ENCODE peak calls at places on chromosomes 12 and 14, in seven cellular contexts. One of them, this sample, is unnamed.

GRCh38 chr14:55136868-55137785 is 8.1 kb downstream of the LGALS3 start:
- DNase-seq in lower lobe of right lung: no peak
- DNase-seq in heart right ventricle: peak; percentile 95
- DNase-seq in HepG2: no peak
- DNase-seq in tibial nerve: peak; percentile 67
- DNase-seq in left ventricle myocardium inferior: peak; percentile 82
- DNase-seq in cardiac muscle cell: peak; percentile 96
- DNase-seq in this sample: peak; percentile 56

GRCh38 chr12:92164712-92165111 is 19.1 kb upstream of the BTG1 start:
- DNase-seq in lower lobe of right lung: no peak
- DNase-seq in left ventricle myocardium inferior: no peak
- DNase-seq in tibial nerve: no peak
- DNase-seq in heart right ventricle: no peak
- DNase-seq in HepG2: no peak
- DNase-seq in cardiac muscle cell: no peak
- DNase-seq in this sample: no peak

GRCh38 chr12:53076461-53076860 is 2.7 kb downstream of the SPRYD3 start:
- DNase-seq in heart right ventricle: no peak
- DNase-seq in HepG2: no peak
- DNase-seq in lower lobe of right lung: no peak
- DNase-seq in cardiac muscle cell: no peak
- DNase-seq in tibial nerve: no peak
- DNase-seq in left ventricle myocardium inferior: no peak
- DNase-seq in this sample: no peak

GRCh38 chr12:77161944-77162343 is 96.6 kb upstream of the E2F7 start:
- DNase-seq in heart right ventricle: no peak
- DNase-seq in lower lobe of right lung: no peak
- DNase-seq in tibial nerve: no peak
- DNase-seq in cardiac muscle cell: no peak
- DNase-seq in HepG2: no peak
- DNase-seq in left ventricle myocardium inferior: no peak
- DNase-seq in this sample: no peak

GRCh38 chr12:19620222-19620621 is 180.9 kb downstream of the AEBP2 start:
- DNase-seq in lower lobe of right lung: no peak
- DNase-seq in tibial nerve: no peak
- DNase-seq in left ventricle myocardium inferior: no peak
- DNase-seq in heart right ventricle: no peak
- DNase-seq in cardiac muscle cell: no peak
- DNase-seq in HepG2: no peak
- DNase-seq in this sample: peak; percentile 57

GRCh38 chr14:90287791-90288190 is 31.4 kb downstream of the PSMC1 start:
- DNase-seq in cardiac muscle cell: no peak
- DNase-seq in tibial nerve: no peak
- DNase-seq in heart right ventricle: no peak
- DNase-seq in lower lobe of right lung: no peak
- DNase-seq in left ventricle myocardium inferior: no peak
- DNase-seq in HepG2: no peak
- DNase-seq in this sample: no peak

GRCh38 chr12:13784504-13784903 is 196.9 kb downstream of the GRIN2B start:
- DNase-seq in left ventricle myocardium inferior: peak; percentile 21
- DNase-seq in lower lobe of right lung: no peak
- DNase-seq in cardiac muscle cell: peak; percentile 26
- DNase-seq in tibial nerve: no peak
- DNase-seq in HepG2: no peak
- DNase-seq in heart right ventricle: peak; percentile 17
- DNase-seq in this sample: no peak

GRCh38 chr14:81559385-81559784 is 25.7 kb upstream of the SEL1L start:
- DNase-seq in HepG2: no peak
- DNase-seq in heart right ventricle: no peak
- DNase-seq in left ventricle myocardium inferior: no peak
- DNase-seq in tibial nerve: no peak
- DNase-seq in lower lobe of right lung: no peak
- DNase-seq in cardiac muscle cell: no peak
- DNase-seq in this sample: no peak

GRCh38 chr14:94317259-94317658 is 5.9 kb downstream of the SERPINA6 start:
- DNase-seq in left ventricle myocardium inferior: peak; percentile 31
- DNase-seq in cardiac muscle cell: peak; percentile 53
- DNase-seq in HepG2: peak; percentile 78
- DNase-seq in lower lobe of right lung: no peak
- DNase-seq in tibial nerve: no peak
- DNase-seq in heart right ventricle: no peak
- DNase-seq in this sample: no peak

GRCh38 chr14:96197969-96198368 is 6.7 kb upstream of the BDKRB2 start:
- DNase-seq in lower lobe of right lung: no peak
- DNase-seq in tibial nerve: no peak
- DNase-seq in HepG2: no peak
- DNase-seq in cardiac muscle cell: no peak
- DNase-seq in left ventricle myocardium inferior: no peak
- DNase-seq in heart right ventricle: peak; percentile 11
- DNase-seq in this sample: no peak

GRCh38 chr12:120261951-120262851 is 3.3 kb downstream of the PXN start:
- DNase-seq in HepG2: no peak
- DNase-seq in cardiac muscle cell: no peak
- DNase-seq in tibial nerve: no peak
- DNase-seq in lower lobe of right lung: no peak
- DNase-seq in heart right ventricle: no peak
- DNase-seq in left ventricle myocardium inferior: no peak
- DNase-seq in this sample: no peak

GRCh38 chr14:53151867-53152626 is 1.1 kb downstream of the DDHD1 start:
- DNase-seq in heart right ventricle: peak; percentile 42
- DNase-seq in cardiac muscle cell: peak; percentile 48
- DNase-seq in tibial nerve: peak; percentile 24
- DNase-seq in left ventricle myocardium inferior: peak; percentile 54
- DNase-seq in HepG2: peak; percentile 29
- DNase-seq in lower lobe of right lung: peak; percentile 77
- DNase-seq in this sample: no peak

GRCh38 chr14:54737132-54737711 is 165.4 kb downstream of the GCH1 start:
- DNase-seq in cardiac muscle cell: peak; percentile 75
- DNase-seq in left ventricle myocardium inferior: no peak
- DNase-seq in tibial nerve: no peak
- DNase-seq in heart right ventricle: no peak
- DNase-seq in HepG2: no peak
- DNase-seq in lower lobe of right lung: no peak
- DNase-seq in this sample: no peak

GRCh38 chr12:53231859-53232640 is at the start of gene RARG:
- DNase-seq in HepG2: no peak
- DNase-seq in lower lobe of right lung: peak; percentile 73
- DNase-seq in heart right ventricle: no peak
- DNase-seq in cardiac muscle cell: peak; percentile 56
- DNase-seq in tibial nerve: peak; percentile 48
- DNase-seq in left ventricle myocardium inferior: peak; percentile 60
- DNase-seq in this sample: peak; percentile 83

GRCh38 chr12:74999474-74999873 is 210.2 kb downstream of the KCNC2 start:
- DNase-seq in tibial nerve: no peak
- DNase-seq in cardiac muscle cell: no peak
- DNase-seq in left ventricle myocardium inferior: no peak
- DNase-seq in heart right ventricle: no peak
- DNase-seq in HepG2: no peak
- DNase-seq in lower lobe of right lung: no peak
- DNase-seq in this sample: no peak

GRCh38 chr14:67798731-67799130 is 17.7 kb downstream of the ZFYVE26 start:
- DNase-seq in HepG2: no peak
- DNase-seq in left ventricle myocardium inferior: no peak
- DNase-seq in lower lobe of right lung: no peak
- DNase-seq in cardiac muscle cell: no peak
- DNase-seq in tibial nerve: no peak
- DNase-seq in heart right ventricle: no peak
- DNase-seq in this sample: no peak

GRCh38 chr12:120832712-120833111 is 71.4 kb downstream of the SPPL3 start:
- DNase-seq in cardiac muscle cell: no peak
- DNase-seq in HepG2: no peak
- DNase-seq in tibial nerve: no peak
- DNase-seq in heart right ventricle: no peak
- DNase-seq in lower lobe of right lung: no peak
- DNase-seq in left ventricle myocardium inferior: no peak
- DNase-seq in this sample: no peak

GRCh38 chr12:87756111-87756510 is 273.1 kb downstream of the C12orf50 start:
- DNase-seq in cardiac muscle cell: peak; percentile 98
- DNase-seq in HepG2: no peak
- DNase-seq in tibial nerve: no peak
- DNase-seq in heart right ventricle: no peak
- DNase-seq in lower lobe of right lung: no peak
- DNase-seq in left ventricle myocardium inferior: no peak
- DNase-seq in this sample: no peak

GRCh38 chr12:75478395-75478794 is 2.2 kb upstream of the GLIPR1 start:
- DNase-seq in heart right ventricle: no peak
- DNase-seq in lower lobe of right lung: no peak
- DNase-seq in left ventricle myocardium inferior: no peak
- DNase-seq in cardiac muscle cell: peak; percentile 87
- DNase-seq in HepG2: no peak
- DNase-seq in tibial nerve: no peak
- DNase-seq in this sample: no peak

GRCh38 chr14:71566276-71566675 is 366.0 kb upstream of the RGS6 start:
- DNase-seq in tibial nerve: no peak
- DNase-seq in HepG2: no peak
- DNase-seq in heart right ventricle: no peak
- DNase-seq in lower lobe of right lung: no peak
- DNase-seq in cardiac muscle cell: no peak
- DNase-seq in left ventricle myocardium inferior: no peak
- DNase-seq in this sample: no peak

GRCh38 chr12:180445-180844 is 33.5 kb downstream of the SLC6A12 start:
- DNase-seq in heart right ventricle: peak; percentile 59
- DNase-seq in tibial nerve: peak; percentile 23
- DNase-seq in HepG2: no peak
- DNase-seq in cardiac muscle cell: peak; percentile 47
- DNase-seq in left ventricle myocardium inferior: peak; percentile 55
- DNase-seq in lower lobe of right lung: peak; percentile 69
- DNase-seq in this sample: no peak

DNA sequence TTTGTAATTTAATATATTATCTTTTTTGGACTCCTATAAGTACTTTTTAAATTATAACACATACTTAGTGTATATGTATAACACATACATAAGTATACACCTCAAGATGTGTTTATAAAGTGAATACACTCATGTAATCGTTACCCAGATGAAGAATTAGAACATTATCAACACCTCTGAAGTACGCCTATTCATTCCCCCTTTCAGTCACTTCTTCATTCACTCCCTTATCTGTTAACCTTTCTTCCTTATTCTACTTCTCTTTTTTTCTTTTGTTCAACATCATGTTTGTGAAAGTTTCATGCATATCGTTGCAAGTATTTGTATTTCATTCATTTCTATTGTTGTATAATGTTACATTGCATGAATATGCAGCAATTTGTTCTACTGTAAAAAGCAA is 98.5 kb downstream of the ARID2 start:
- DNase-seq in heart right ventricle: no peak
- DNase-seq in lower lobe of right lung: no peak
- DNase-seq in cardiac muscle cell: no peak
- DNase-seq in HepG2: no peak
- DNase-seq in tibial nerve: no peak
- DNase-seq in left ventricle myocardium inferior: no peak
- DNase-seq in this sample: no peak
- H3K36me3 ChIP-seq in heart right ventricle: no peaks in the 10 kb centered on the region
- H3K36me3 ChIP-seq in lower lobe of right lung: peaks cover 18% of the 10 kb centered on the region
- H3K36me3 ChIP-seq in cardiac muscle cell: peaks cover 22% of the 10 kb centered on the region
- H3K36me3 ChIP-seq in HepG2: peaks cover 27% of the 10 kb centered on the region
- H3K36me3 ChIP-seq in tibial nerve: peaks cover 37% of the 10 kb centered on the region
- H3K36me3 ChIP-seq in left ventricle myocardium inferior: peaks cover 36% of the 10 kb centered on the region
- H3K36me3 ChIP-seq in this sample: no peaks in the 10 kb centered on the region

DNA sequence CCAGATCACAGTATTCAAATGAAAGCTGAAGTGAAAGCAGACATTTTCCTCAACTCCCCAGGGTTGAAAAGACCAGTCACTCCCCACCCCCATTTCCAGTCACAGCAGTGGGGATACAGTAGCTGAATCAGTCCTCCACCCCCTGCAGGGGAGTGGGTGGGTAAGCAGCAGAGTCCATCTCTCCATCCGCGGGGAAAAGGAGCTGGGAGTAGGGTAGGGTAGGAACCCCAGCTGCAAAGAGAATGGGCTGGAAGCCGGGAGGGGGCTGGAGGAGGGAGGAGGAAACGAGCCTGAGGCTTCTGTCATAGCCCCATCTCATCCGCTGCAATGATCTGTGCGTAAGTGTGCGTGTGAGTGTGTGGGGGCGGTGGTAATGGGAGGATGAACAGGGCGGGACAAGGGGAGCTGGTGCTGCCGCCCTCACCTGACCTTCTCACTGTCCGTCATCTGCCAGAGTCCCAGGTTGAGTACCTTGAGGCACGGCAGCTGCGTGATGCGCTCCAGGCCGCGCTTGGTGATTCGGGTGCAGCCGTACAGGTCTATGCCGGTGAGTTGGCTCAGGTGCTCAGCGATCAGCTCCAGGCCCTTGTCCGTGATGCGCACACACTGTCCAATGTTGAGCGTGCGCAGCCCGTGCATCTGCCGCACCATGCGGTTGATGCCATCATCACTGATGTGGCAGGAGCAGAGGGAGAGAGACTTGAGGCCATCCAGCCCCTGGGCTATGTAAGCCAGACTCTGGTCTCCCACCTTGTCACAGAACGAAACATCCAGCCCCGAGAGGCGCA is 1.7 kb downstream of the FBXL14 start:
- DNase-seq in HepG2: no peak
- DNase-seq in left ventricle myocardium inferior: no peak
- DNase-seq in tibial nerve: no peak
- DNase-seq in cardiac muscle cell: peak; percentile 46
- DNase-seq in heart right ventricle: peak; percentile 59
- DNase-seq in lower lobe of right lung: peak; percentile 47
- DNase-seq in this sample: no peak
- H3K4me1 ChIP-seq in HepG2: peaks cover 52% of the 10 kb centered on the region
- H3K4me1 ChIP-seq in left ventricle myocardium inferior: peaks cover 71% of the 10 kb centered on the region
- H3K4me1 ChIP-seq in tibial nerve: no peaks in the 10 kb centered on the region
- H3K4me1 ChIP-seq in cardiac muscle cell: peaks cover 58% of the 10 kb centered on the region
- H3K4me1 ChIP-seq in heart right ventricle: peaks cover 72% of the 10 kb centered on the region
- H3K4me1 ChIP-seq in lower lobe of right lung: peaks cover 70% of the 10 kb centered on the region
- H3K4me1 ChIP-seq in this sample: peaks cover 23% of the 10 kb centered on the region

DNA sequence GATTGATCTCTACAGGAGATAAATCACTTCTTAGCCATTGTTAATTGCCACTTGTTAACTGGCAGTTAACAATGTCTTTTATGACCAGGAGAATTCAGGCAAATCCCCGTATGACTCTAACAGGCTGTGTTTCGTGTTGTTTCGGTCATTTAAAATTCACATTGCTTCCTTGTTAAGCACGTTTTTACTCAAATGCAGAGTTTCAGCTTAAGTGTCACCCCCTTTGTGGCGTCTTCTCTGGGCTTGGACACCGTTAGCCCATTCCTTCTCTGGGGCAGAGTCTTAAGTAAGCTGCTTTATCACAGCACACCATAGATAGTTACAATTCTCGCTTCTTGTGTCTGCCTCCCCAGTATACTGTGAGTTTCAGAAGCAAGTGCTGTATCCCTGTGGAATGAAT is 205.4 kb downstream of the EPS8 start:
- DNase-seq in left ventricle myocardium inferior: no peak
- DNase-seq in cardiac muscle cell: no peak
- DNase-seq in lower lobe of right lung: no peak
- DNase-seq in HepG2: no peak
- DNase-seq in tibial nerve: no peak
- DNase-seq in heart right ventricle: no peak
- DNase-seq in this sample: no peak
- H3K36me3 ChIP-seq in left ventricle myocardium inferior: no peaks in the 10 kb centered on the region
- H3K36me3 ChIP-seq in cardiac muscle cell: no peaks in the 10 kb centered on the region
- H3K36me3 ChIP-seq in lower lobe of right lung: peaks cover 4% of the 10 kb centered on the region
- H3K36me3 ChIP-seq in HepG2: no peaks in the 10 kb centered on the region
- H3K36me3 ChIP-seq in tibial nerve: no peaks in the 10 kb centered on the region
- H3K36me3 ChIP-seq in heart right ventricle: no peaks in the 10 kb centered on the region
- H3K36me3 ChIP-seq in this sample: no peaks in the 10 kb centered on the region

DNA sequence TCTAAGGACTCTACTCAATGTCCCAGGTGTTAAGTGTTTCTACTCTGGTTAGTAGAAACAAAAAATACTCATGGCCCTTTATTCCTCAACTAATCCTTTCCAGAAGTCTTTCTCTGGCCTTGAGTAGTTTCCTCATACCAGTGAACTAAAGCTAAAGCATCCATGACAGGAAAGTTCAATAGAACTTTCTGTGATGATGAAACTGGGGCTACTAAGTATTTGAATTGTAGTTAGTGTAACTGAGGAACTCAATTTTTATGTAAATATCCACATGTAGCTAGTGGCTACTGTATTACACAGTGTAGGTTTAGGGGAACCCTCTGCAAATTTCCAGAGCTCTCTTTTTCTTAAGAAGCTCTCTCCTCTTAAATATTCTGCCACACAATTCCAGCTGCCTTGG is 63.7 kb downstream of the R3HDM2 start:
- DNase-seq in cardiac muscle cell: no peak
- DNase-seq in tibial nerve: no peak
- DNase-seq in HepG2: peak; percentile 39
- DNase-seq in left ventricle myocardium inferior: no peak
- DNase-seq in heart right ventricle: no peak
- DNase-seq in lower lobe of right lung: no peak
- DNase-seq in this sample: no peak
- H3K4me1 ChIP-seq in cardiac muscle cell: peaks cover 13% of the 10 kb centered on the region
- H3K4me1 ChIP-seq in tibial nerve: no peaks in the 10 kb centered on the region
- H3K4me1 ChIP-seq in HepG2: peaks cover 35% of the 10 kb centered on the region
- H3K4me1 ChIP-seq in left ventricle myocardium inferior: peaks cover 21% of the 10 kb centered on the region
- H3K4me1 ChIP-seq in heart right ventricle: peaks cover 27% of the 10 kb centered on the region
- H3K4me1 ChIP-seq in lower lobe of right lung: no peaks in the 10 kb centered on the region
- H3K4me1 ChIP-seq in this sample: no peaks in the 10 kb centered on the region

This sample was measured in breast epithelium.